ENCODE peak calls at places on chromosomes 7 and 10, in six cellular contexts. Z is CD4-positive, CD25-positive, alpha-beta regulatory T cell; M is upper lobe of right lung; I is GM23248; Y is right atrium auricular region; F is mesenchymal stem cell. G is an unnamed sample.
A peak's percentile ranks its signal among the peaks of the same experiment; 100 is the strongest.

GRCh38 chr7:152871005-152871677 is 111.6 kb downstream of the ACTR3B start:
- DNase-seq in Y (no peak), I (no peak), Z (no peak), F (no peak), M (peak; percentile 60), G (no peak)

GRCh38 chr10:75062191-75062849 is 49.1 kb upstream of the SAMD8 start:
- DNase-seq in F (no peak), I (peak; percentile 78), Y (no peak), M (no peak), Z (no peak), G (no peak)

GRCh38 chr10:87767253-87767652 is 50.8 kb downstream of the ATAD1 start:
- DNase-seq in I (peak; percentile 30), F (no peak), Z (no peak), Y (no peak), M (no peak), G (no peak)

GRCh38 chr7:45003789-45004188 is 3.8 kb downstream of the CCM2 start:
- DNase-seq in M (peak; percentile 9), Y (no peak), I (no peak), Z (no peak), F (no peak), G (no peak)

GRCh38 chr7:27097686-27098492 is 2.1 kb upstream of the HOXA1 start:
- DNase-seq in I (peak; percentile 46), F (peak; percentile 28), Z (no peak), M (no peak), Y (no peak), G (no peak)

GRCh38 chr7:113367187-113367586 is 248.8 kb upstream of the SMIM30 start:
- DNase-seq in M (no peak), F (no peak), Z (no peak), I (peak; percentile 16), Y (no peak), G (no peak)

GRCh38 chr7:81161459-81162075 is 242.7 kb upstream of the SEMA3C start:
- DNase-seq in F (peak; percentile 96), Z (no peak), I (peak; percentile 95), M (no peak), Y (no peak), G (no peak)

GRCh38 chr10:46525177-46525823 is 31.2 kb downstream of the GPRIN2 start:
- DNase-seq in Y (no peak), M (no peak), I (peak; percentile 85), F (peak; percentile 83), Z (no peak), G (peak; percentile 9)

GRCh38 chr7:39951156-39951942 is 1.3 kb downstream of the CDK13 start:
- DNase-seq in Z (peak; percentile 61), I (peak; percentile 74), F (peak; percentile 77), Y (peak; percentile 61), M (peak; percentile 85), G (peak; percentile 47)

GRCh38 chr7:66503551-66504031 is 125.1 kb upstream of the KCTD7 start:
- DNase-seq in Z (no peak), Y (no peak), M (peak; percentile 53), F (no peak), I (no peak), G (no peak)

GRCh38 chr10:76033457-76034196 is 602.2 kb downstream of the LRMDA start:
- DNase-seq in F (no peak), M (no peak), Z (no peak), Y (no peak), I (peak; percentile 86), G (no peak)

GRCh38 chr10:44956176-44956575 is 3.4 kb upstream of the RASSF4 start:
- DNase-seq in Z (no peak), M (no peak), I (no peak), F (no peak), Y (peak; percentile 36), G (no peak)

GRCh38 chr7:7675686-7676085 is 35.1 kb downstream of the UMAD1 start:
- DNase-seq in Z (no peak), Y (no peak), M (no peak), I (no peak), F (no peak), G (no peak)

GRCh38 chr7:57769958-57770357 is 320.0 kb downstream of the ZNF716 start:
- DNase-seq in Z (no peak), M (no peak), Y (no peak), I (no peak), F (no peak), G (no peak)

GRCh38 chr10:104045151-104046089 is 40.3 kb downstream of the COL17A1 start:
- DNase-seq in Z (no peak), M (no peak), F (peak; percentile 73), Y (peak; percentile 61), I (peak; percentile 89), G (peak; percentile 16)

GRCh38 chr7:22296916-22297315 is 60.0 kb downstream of the RAPGEF5 start:
- DNase-seq in Y (no peak), M (no peak), Z (no peak), F (no peak), I (peak; percentile 27), G (no peak)

GRCh38 chr10:69065406-69066361 is 22.2 kb upstream of the SRGN start:
- DNase-seq in F (peak; percentile 87), Z (no peak), M (no peak), Y (no peak), I (peak; percentile 86), G (no peak)

GRCh38 chr10:110684800-110685446 is 40.8 kb downstream of the RBM20 start:
- DNase-seq in I (peak; percentile 52), F (peak; percentile 70), Z (no peak), M (no peak), Y (no peak), G (no peak)

GRCh38 chr10:86971146-86971991 is 3.1 kb downstream of the ADIRF start:
- DNase-seq in Y (peak; percentile 92), I (peak; percentile 97), F (peak; percentile 85), M (peak; percentile 96), Z (peak; percentile 87), G (no peak)

GRCh38 chr10:44176311-44176710 is 208.6 kb downstream of the CXCL12 start:
- DNase-seq in Z (no peak), F (no peak), I (no peak), Y (no peak), M (no peak), G (no peak)

GRCh38 chr7:71618281-71618680 is 486.3 kb downstream of the GALNT17 start:
- DNase-seq in M (no peak), I (peak; percentile 32), Y (no peak), F (no peak), Z (no peak), G (no peak)

GRCh38 chr10:21191512-21191911 is 294.4 kb upstream of the NEBL start:
- DNase-seq in M (no peak), F (no peak), I (no peak), Z (no peak), Y (no peak), G (no peak)

GRCh38 chr10:30709700-30710358 is 80.3 kb upstream of the LYZL2 start:
- DNase-seq in F (no peak), I (no peak), M (no peak), Y (no peak), Z (no peak), G (no peak)

GRCh38 chr10:23439920-23440875 is 1.3 kb downstream of the OTUD1 start:
- DNase-seq in Y (no peak), M (peak; percentile 76), I (peak; percentile 85), Z (peak; percentile 9), F (peak; percentile 58), G (peak; percentile 37)

DNA sequence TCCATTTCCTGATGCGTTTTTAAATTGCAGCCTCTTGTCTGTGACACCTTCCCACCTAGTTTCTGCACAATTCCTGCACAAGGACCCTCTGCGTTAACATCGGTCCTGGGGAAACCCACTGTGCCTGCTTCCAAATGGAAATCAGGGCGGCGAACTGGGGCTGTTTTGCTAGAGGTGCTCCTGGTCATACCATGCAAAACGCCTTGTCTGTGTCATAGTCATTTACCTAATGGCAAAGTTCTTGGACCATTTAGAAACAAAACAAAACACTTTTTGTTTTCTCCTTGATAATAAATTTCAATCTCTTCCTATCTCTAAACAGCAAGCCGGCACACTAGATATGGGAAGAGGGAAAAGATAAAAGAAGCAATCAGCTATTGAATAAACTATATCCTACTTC is 206.9 kb upstream of the KLF14 start:
- DNase-seq in I (no peak), Z (no peak), F (no peak), Y (no peak), M (no peak), G (no peak)
- H3K4me1 ChIP-seq in I (peaks cover 84% of the 10 kb centered on the region), Z (peaks cover 88% of the 10 kb centered on the region), F (peaks cover 5% of the 10 kb centered on the region), Y (peaks cover 82% of the 10 kb centered on the region), M (peaks cover 51% of the 10 kb centered on the region), G (peaks cover 12% of the 10 kb centered on the region)

GRCh38 chr7:47931788-47932425 is 16.4 kb downstream of the PKD1L1 start:
- DNase-seq in F (peak; percentile 36), Z (no peak), Y (no peak), M (no peak), I (peak; percentile 64), G (no peak)
- H3K27me3 ChIP-seq in F (no peaks in the 10 kb centered on the region), Z (no peaks in the 10 kb centered on the region), Y (no peaks in the 10 kb centered on the region), M (no peaks in the 10 kb centered on the region), I (no peaks in the 10 kb centered on the region), G (no peaks in the 10 kb centered on the region)

DNA sequence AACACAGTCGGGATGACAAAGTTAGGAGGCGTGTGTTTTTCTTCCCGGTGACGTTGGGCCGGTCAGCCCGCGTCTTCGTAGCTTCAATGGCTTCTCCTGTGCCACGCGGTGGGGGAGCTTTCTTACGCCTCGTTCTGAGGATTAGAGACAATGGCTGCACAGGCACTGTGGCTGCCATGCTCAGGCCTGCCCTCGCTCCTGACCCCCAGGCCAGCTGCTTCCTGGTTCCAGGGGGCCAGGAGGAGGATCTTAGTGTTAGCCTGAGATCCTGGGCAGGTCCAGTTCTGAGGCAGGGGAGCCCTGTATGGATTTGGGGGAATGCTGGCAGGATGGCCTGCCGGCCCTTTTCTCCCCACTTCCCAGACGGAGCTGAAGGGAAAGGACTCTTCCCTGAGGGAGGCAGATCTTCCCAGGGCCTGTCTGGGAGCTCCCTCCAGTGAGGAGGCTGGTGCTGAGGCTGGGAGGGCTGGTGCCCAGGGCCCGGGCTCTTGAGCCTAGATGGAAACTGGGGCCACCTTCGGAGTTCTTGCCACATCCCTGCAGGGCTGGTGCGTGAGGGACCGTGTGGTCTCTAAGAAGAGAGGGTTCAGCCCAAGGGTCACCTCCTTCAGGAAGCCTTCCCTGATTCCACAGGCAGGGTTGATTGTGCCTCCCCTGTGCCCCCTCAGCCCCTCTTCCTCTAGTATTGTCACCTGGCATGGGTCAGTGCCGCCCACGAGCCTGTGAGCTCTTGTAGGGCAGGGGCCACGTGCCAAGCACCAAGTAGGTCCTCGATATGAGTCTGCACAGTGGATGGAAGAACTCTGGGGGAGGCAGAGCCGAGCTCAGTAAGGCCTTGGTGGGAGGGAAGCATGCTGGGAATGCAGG is 101.4 kb downstream of the GRK5 start:
- DNase-seq in Z (no peak), F (no peak), I (no peak), Y (no peak), M (no peak), G (no peak)
- H3K4me1 ChIP-seq in Z (peaks cover 51% of the 10 kb centered on the region), F (peaks cover 41% of the 10 kb centered on the region), I (peaks cover 15% of the 10 kb centered on the region), Y (peaks cover 40% of the 10 kb centered on the region), M (peaks cover 26% of the 10 kb centered on the region), G (no peaks in the 10 kb centered on the region)

DNA sequence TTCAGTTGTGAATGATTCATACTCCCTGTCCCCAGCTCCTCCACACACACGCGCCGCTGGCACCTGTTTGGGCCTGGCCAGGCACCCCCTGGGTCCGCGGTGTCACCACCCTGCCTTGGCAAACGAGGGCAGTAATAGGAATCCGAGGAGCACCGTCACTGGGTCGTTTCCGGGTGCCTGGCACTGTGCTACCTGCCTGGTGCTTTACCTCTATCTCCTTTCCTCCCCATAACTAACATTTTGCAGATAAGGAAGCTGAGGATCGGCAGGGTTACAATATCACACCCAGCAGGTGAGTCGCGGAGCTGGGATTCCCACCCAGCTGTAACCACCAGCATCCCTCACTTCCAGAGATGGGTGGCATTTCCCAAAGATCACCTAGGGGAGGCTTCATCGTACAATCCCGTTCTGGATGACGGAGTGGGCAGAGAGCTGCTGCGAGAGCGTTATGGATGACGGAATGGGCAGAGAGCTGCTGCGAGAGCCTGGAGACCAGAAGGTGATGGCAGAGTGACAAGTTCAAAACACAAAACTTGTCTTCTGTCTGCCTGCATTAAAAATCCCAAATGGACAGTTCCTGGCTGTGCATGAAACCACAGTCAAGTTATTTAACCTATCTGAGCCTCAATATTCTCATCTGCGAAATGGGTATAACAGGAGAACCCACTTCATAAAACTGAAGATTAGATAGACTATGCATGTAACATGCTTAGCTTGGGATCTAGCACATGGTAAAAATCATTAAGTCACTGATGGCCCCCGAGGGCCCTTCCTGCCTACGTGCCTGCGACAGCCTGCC is 1.1 kb upstream of the HSPA12A start:
- DNase-seq in M (no peak), Z (no peak), Y (no peak), F (no peak), I (no peak), G (no peak)
- H3K27me3 ChIP-seq in M (peaks cover 19% of the 10 kb centered on the region), Z (peaks cover 15% of the 10 kb centered on the region), Y (no peaks in the 10 kb centered on the region), F (no peaks in the 10 kb centered on the region), I (no peaks in the 10 kb centered on the region), G (no peaks in the 10 kb centered on the region)

G was measured in HAP-1.